ENCODE peak calls at places on chromosomes 13 and 19, in four cellular contexts. P is testis; J is stimulated activated CD4-positive, alpha-beta T cell treated with anti-CD3 and anti-CD28 coated beads, Interleukin-2, amount 100 ng/mL, for 48 hours; K is T-helper 2 cell. M is an unnamed sample.

GRCh38 chr13:88031980-88032562 is 360.9 kb downstream of the SLITRK5 start:
- DNase-seq in J (no peak), P (no peak), K (no peak), M (no peak)

GRCh38 chr13:46553521-46553885 is 533 bp downstream of the LRCH1 start:
- DNase-seq in K (no peak), J (no peak), P (no peak), M (no peak)

GRCh38 chr19:50838239-50838638 is 4.9 kb upstream of the KLK15 start:
- DNase-seq in K (no peak), P (no peak), J (no peak), M (no peak)

GRCh38 chr13:85497652-85498051 is 301.6 kb downstream of the SLITRK6 start:
- DNase-seq in K (no peak), J (no peak), P (no peak), M (peak; percentile 83)

GRCh38 chr19:48915757-48916156 is 15.6 kb downstream of the NUCB1 start:
- DNase-seq in P (no peak), K (no peak), J (no peak), M (no peak)

GRCh38 chr19:15438124-15438496 is 11.6 kb downstream of the WIZ start:
- DNase-seq in P (no peak), J (no peak), K (no peak), M (no peak)

GRCh38 chr19:47323872-47324271 is 8.1 kb upstream of the C5AR2 start:
- DNase-seq in P (no peak), J (no peak), K (no peak), M (no peak)

GRCh38 chr13:97212540-97213146 is 9.5 kb upstream of the MBNL2 start:
- DNase-seq in J (no peak), K (no peak), P (peak; percentile 47), M (no peak)

GRCh38 chr13:75364131-75364713 is 117.7 kb downstream of the TBC1D4 start:
- DNase-seq in K (no peak), J (no peak), P (no peak), M (no peak)

GRCh38 chr19:35963514-35963913 is 27.3 kb downstream of the LRFN3 start:
- DNase-seq in J (peak; percentile 54), K (no peak), P (peak; percentile 62), M (peak; percentile 62)